ENCODE peak calls at places on chromosomes 1 and 21, in seven cellular contexts. One of them, this sample, is unnamed.

GRCh38 chr1:168421399-168422004 is 122.3 kb downstream of the XCL2 start:
- ATAC-seq in stimulated activated naive B cell treated with anti-CD40 and anti-IgM and Interleukin-4, amounts not matched to agents 10 μg/mL and 1 μg/mL and 100 μg/mL, for 72 hours: peak
- ATAC-seq in activated CD8-positive, alpha-beta T cell treated with anti-CD3 and anti-CD28 coated beads, Interleukin-2, amount 10 ng/mL, durations not matched to agents 7 days and 5 days: peak
- ATAC-seq in Right ventricle myocardium inferior: no peak
- ATAC-seq in pancreas: no peak
- ATAC-seq in naive thymus-derived CD8-positive, alpha-beta T cell: peak
- ATAC-seq in psoas muscle: no peak
- ATAC-seq in this sample: no peak

GRCh38 chr1:227543283-227544066 is 19.9 kb upstream of the ZNF678 start:
- ATAC-seq in pancreas: no peak
- ATAC-seq in naive thymus-derived CD8-positive, alpha-beta T cell: no peak
- ATAC-seq in activated CD8-positive, alpha-beta T cell treated with anti-CD3 and anti-CD28 coated beads, Interleukin-2, amount 10 ng/mL, durations not matched to agents 7 days and 5 days: no peak
- ATAC-seq in stimulated activated naive B cell treated with anti-CD40 and anti-IgM and Interleukin-4, amounts not matched to agents 10 μg/mL and 1 μg/mL and 100 μg/mL, for 72 hours: no peak
- ATAC-seq in Right ventricle myocardium inferior: no peak
- ATAC-seq in psoas muscle: no peak
- ATAC-seq in this sample: no peak

GRCh38 chr1:234538930-234539649 is 60.1 kb upstream of the TARBP1 start:
- ATAC-seq in stimulated activated naive B cell treated with anti-CD40 and anti-IgM and Interleukin-4, amounts not matched to agents 10 μg/mL and 1 μg/mL and 100 μg/mL, for 72 hours: peak
- ATAC-seq in Right ventricle myocardium inferior: peak
- ATAC-seq in naive thymus-derived CD8-positive, alpha-beta T cell: no peak
- ATAC-seq in activated CD8-positive, alpha-beta T cell treated with anti-CD3 and anti-CD28 coated beads, Interleukin-2, amount 10 ng/mL, durations not matched to agents 7 days and 5 days: no peak
- ATAC-seq in psoas muscle: peak
- ATAC-seq in pancreas: peak
- ATAC-seq in this sample: no peak

GRCh38 chr21:34115160-34115559 is 41.8 kb downstream of the MRPS6 start:
- ATAC-seq in psoas muscle: no peak
- ATAC-seq in stimulated activated naive B cell treated with anti-CD40 and anti-IgM and Interleukin-4, amounts not matched to agents 10 μg/mL and 1 μg/mL and 100 μg/mL, for 72 hours: no peak
- ATAC-seq in activated CD8-positive, alpha-beta T cell treated with anti-CD3 and anti-CD28 coated beads, Interleukin-2, amount 10 ng/mL, durations not matched to agents 7 days and 5 days: no peak
- ATAC-seq in naive thymus-derived CD8-positive, alpha-beta T cell: no peak
- ATAC-seq in Right ventricle myocardium inferior: peak
- ATAC-seq in pancreas: no peak
- ATAC-seq in this sample: no peak

GRCh38 chr1:154616659-154617345 is 8.8 kb upstream of the ADAR start:
- ATAC-seq in pancreas: no peak
- ATAC-seq in activated CD8-positive, alpha-beta T cell treated with anti-CD3 and anti-CD28 coated beads, Interleukin-2, amount 10 ng/mL, durations not matched to agents 7 days and 5 days: no peak
- ATAC-seq in stimulated activated naive B cell treated with anti-CD40 and anti-IgM and Interleukin-4, amounts not matched to agents 10 μg/mL and 1 μg/mL and 100 μg/mL, for 72 hours: no peak
- ATAC-seq in psoas muscle: no peak
- ATAC-seq in naive thymus-derived CD8-positive, alpha-beta T cell: no peak
- ATAC-seq in Right ventricle myocardium inferior: peak
- ATAC-seq in this sample: no peak

GRCh38 chr1:9248341-9249262 is 14.0 kb downstream of the H6PD start:
- ATAC-seq in Right ventricle myocardium inferior: no peak
- ATAC-seq in naive thymus-derived CD8-positive, alpha-beta T cell: no peak
- ATAC-seq in stimulated activated naive B cell treated with anti-CD40 and anti-IgM and Interleukin-4, amounts not matched to agents 10 μg/mL and 1 μg/mL and 100 μg/mL, for 72 hours: no peak
- ATAC-seq in pancreas: no peak
- ATAC-seq in psoas muscle: no peak
- ATAC-seq in activated CD8-positive, alpha-beta T cell treated with anti-CD3 and anti-CD28 coated beads, Interleukin-2, amount 10 ng/mL, durations not matched to agents 7 days and 5 days: no peak
- ATAC-seq in this sample: no peak

GRCh38 chr1:85665932-85666331 is 42.3 kb downstream of the ZNHIT6 start:
- ATAC-seq in stimulated activated naive B cell treated with anti-CD40 and anti-IgM and Interleukin-4, amounts not matched to agents 10 μg/mL and 1 μg/mL and 100 μg/mL, for 72 hours: no peak
- ATAC-seq in pancreas: no peak
- ATAC-seq in psoas muscle: no peak
- ATAC-seq in naive thymus-derived CD8-positive, alpha-beta T cell: no peak
- ATAC-seq in activated CD8-positive, alpha-beta T cell treated with anti-CD3 and anti-CD28 coated beads, Interleukin-2, amount 10 ng/mL, durations not matched to agents 7 days and 5 days: no peak
- ATAC-seq in Right ventricle myocardium inferior: no peak
- ATAC-seq in this sample: no peak

GRCh38 chr1:118325545-118326225 is 140.7 kb upstream of the SPAG17 start:
- ATAC-seq in stimulated activated naive B cell treated with anti-CD40 and anti-IgM and Interleukin-4, amounts not matched to agents 10 μg/mL and 1 μg/mL and 100 μg/mL, for 72 hours: no peak
- ATAC-seq in pancreas: no peak
- ATAC-seq in activated CD8-positive, alpha-beta T cell treated with anti-CD3 and anti-CD28 coated beads, Interleukin-2, amount 10 ng/mL, durations not matched to agents 7 days and 5 days: no peak
- ATAC-seq in naive thymus-derived CD8-positive, alpha-beta T cell: no peak
- ATAC-seq in Right ventricle myocardium inferior: no peak
- ATAC-seq in psoas muscle: no peak
- ATAC-seq in this sample: no peak

GRCh38 chr1:9108056-9108665 is 20.7 kb downstream of the GPR157 start:
- ATAC-seq in pancreas: no peak
- ATAC-seq in naive thymus-derived CD8-positive, alpha-beta T cell: no peak
- ATAC-seq in activated CD8-positive, alpha-beta T cell treated with anti-CD3 and anti-CD28 coated beads, Interleukin-2, amount 10 ng/mL, durations not matched to agents 7 days and 5 days: no peak
- ATAC-seq in Right ventricle myocardium inferior: peak
- ATAC-seq in stimulated activated naive B cell treated with anti-CD40 and anti-IgM and Interleukin-4, amounts not matched to agents 10 μg/mL and 1 μg/mL and 100 μg/mL, for 72 hours: no peak
- ATAC-seq in psoas muscle: no peak
- ATAC-seq in this sample: no peak

GRCh38 chr1:113805639-113806038 is 6.6 kb downstream of the RSBN1 start:
- ATAC-seq in Right ventricle myocardium inferior: no peak
- ATAC-seq in stimulated activated naive B cell treated with anti-CD40 and anti-IgM and Interleukin-4, amounts not matched to agents 10 μg/mL and 1 μg/mL and 100 μg/mL, for 72 hours: no peak
- ATAC-seq in activated CD8-positive, alpha-beta T cell treated with anti-CD3 and anti-CD28 coated beads, Interleukin-2, amount 10 ng/mL, durations not matched to agents 7 days and 5 days: no peak
- ATAC-seq in pancreas: no peak
- ATAC-seq in naive thymus-derived CD8-positive, alpha-beta T cell: no peak
- ATAC-seq in psoas muscle: no peak
- ATAC-seq in this sample: no peak

GRCh38 chr1:93416183-93416582 is 31.7 kb upstream of the FNBP1L start:
- ATAC-seq in pancreas: no peak
- ATAC-seq in naive thymus-derived CD8-positive, alpha-beta T cell: no peak
- ATAC-seq in psoas muscle: no peak
- ATAC-seq in stimulated activated naive B cell treated with anti-CD40 and anti-IgM and Interleukin-4, amounts not matched to agents 10 μg/mL and 1 μg/mL and 100 μg/mL, for 72 hours: peak
- ATAC-seq in Right ventricle myocardium inferior: no peak
- ATAC-seq in activated CD8-positive, alpha-beta T cell treated with anti-CD3 and anti-CD28 coated beads, Interleukin-2, amount 10 ng/mL, durations not matched to agents 7 days and 5 days: no peak
- ATAC-seq in this sample: peak

GRCh38 chr1:147562819-147563218 is 21.5 kb downstream of the BCL9 start:
- ATAC-seq in stimulated activated naive B cell treated with anti-CD40 and anti-IgM and Interleukin-4, amounts not matched to agents 10 μg/mL and 1 μg/mL and 100 μg/mL, for 72 hours: no peak
- ATAC-seq in pancreas: no peak
- ATAC-seq in psoas muscle: no peak
- ATAC-seq in Right ventricle myocardium inferior: no peak
- ATAC-seq in naive thymus-derived CD8-positive, alpha-beta T cell: no peak
- ATAC-seq in activated CD8-positive, alpha-beta T cell treated with anti-CD3 and anti-CD28 coated beads, Interleukin-2, amount 10 ng/mL, durations not matched to agents 7 days and 5 days: no peak
- ATAC-seq in this sample: no peak

This sample was measured in stimulated activated memory B cell treated with anti-CD40 and anti-IgM and Interleukin-4, amounts not matched to agents 10 μg/mL and 1 μg/mL and 100 μg/mL, for 72 hours.